ENCODE peak calls at places on chromosomes 7 and 10, in five cellular contexts. K is IMR-90, B is mesendoderm, M is H9, C is trophoblast cell. X is an unnamed sample.

GRCh38 chr10:92690211-92691041 is 671 bp downstream of the HHEX start:
- DNase-seq in K (peak; percentile 69), B (peak; percentile 51), M (peak; percentile 44), C (peak; percentile 24), X (peak; percentile 29)

GRCh38 chr7:24911213-24911603 is 68.8 kb downstream of the OSBPL3 start:
- DNase-seq in K (no peak), B (no peak), M (no peak), C (no peak), X (no peak)

GRCh38 chr10:133264455-133264854 is 12.2 kb downstream of the ADAM8 start:
- DNase-seq in K (no peak), B (no peak), M (no peak), C (no peak), X (no peak)

GRCh38 chr10:44917848-44918247 is 6.7 kb downstream of the TMEM72 start:
- DNase-seq in K (no peak), B (no peak), M (no peak), C (no peak), X (no peak)

GRCh38 chr10:89518876-89519842 is 16.2 kb downstream of the SLC16A12 start:
- DNase-seq in K (peak; percentile 46), B (no peak), M (no peak), C (no peak), X (no peak)

GRCh38 chr10:114043532-114044250 is at the start of gene ADRB1:
- DNase-seq in K (peak; percentile 5), B (peak; percentile 61), M (peak; percentile 92), C (no peak), X (peak; percentile 56)

GRCh38 chr7:41984888-41985287 is 252.1 kb downstream of the GLI3 start:
- DNase-seq in K (peak; percentile 79), B (no peak), M (no peak), C (no peak), X (no peak)

GRCh38 chr10:52568309-52568708 is 204.3 kb downstream of the MBL2 start:
- DNase-seq in K (peak; percentile 37), B (no peak), M (no peak), C (no peak), X (no peak)

GRCh38 chr7:111401516-111401915 is 160.8 kb downstream of the IMMP2L start:
- DNase-seq in K (peak; percentile 55), B (no peak), M (no peak), C (no peak), X (no peak)

GRCh38 chr7:4156190-4156589 is 525.9 kb upstream of the FOXK1 start:
- DNase-seq in K (no peak), B (no peak), M (no peak), C (no peak), X (no peak)

GRCh38 chr7:74344128-74344496 is 54.9 kb downstream of the CLIP2 start:
- DNase-seq in K (peak; percentile 47), B (no peak), M (no peak), C (no peak), X (no peak)

DNA sequence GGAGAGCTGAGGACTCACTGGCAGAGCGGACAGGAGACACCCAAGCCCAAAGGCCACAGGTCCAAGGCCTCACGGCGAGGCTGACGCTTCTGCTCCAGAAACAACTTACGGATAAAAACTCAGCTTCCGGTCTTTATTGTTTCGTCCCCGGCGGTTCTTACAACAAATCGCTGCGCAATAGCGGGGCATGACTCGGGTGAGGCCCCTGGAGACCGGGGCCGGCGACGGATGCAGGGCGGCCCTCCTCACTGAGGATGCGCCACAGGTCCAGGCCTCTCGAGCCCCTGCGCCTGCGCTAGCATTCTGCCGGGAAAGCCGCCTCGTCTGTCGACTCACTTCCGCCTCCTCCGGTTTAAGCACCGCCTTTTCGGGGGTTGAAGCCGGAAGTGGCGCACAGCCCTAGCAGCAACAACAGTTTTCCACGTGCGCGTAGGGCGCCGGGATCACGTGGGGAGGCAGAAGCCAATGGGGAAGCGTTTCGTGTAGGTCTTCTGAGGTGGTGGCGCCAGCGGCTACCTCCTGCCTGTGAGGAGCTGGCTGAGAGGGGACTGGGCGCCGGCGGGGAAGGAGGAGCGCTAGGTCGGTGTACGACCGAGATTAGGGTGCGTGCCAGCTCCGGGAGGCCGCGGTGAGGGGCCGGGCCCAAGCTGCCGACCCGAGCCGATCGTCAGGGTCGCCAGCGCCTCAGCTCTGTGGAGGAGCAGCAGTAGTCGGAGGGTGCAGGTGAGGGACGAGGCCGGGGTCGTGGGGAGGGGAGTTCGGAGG is at the start of the genes DNAJB9 and THAP5:
- DNase-seq in K (peak; percentile 99), B (peak; percentile 100), M (peak; percentile 99), C (peak; percentile 100), X (peak; percentile 98)
- H3K23ac ChIP-seq in K (peak within 1 kb of the TSS; percentile 91), B (peak within 1 kb of the TSS; percentile 99), M (no peak within 1 kb of the TSS), C (no peak within 1 kb of the TSS), X (peak within 1 kb of the TSS; percentile 98)

GRCh38 chr7:2646336-2646679 is 14.5 kb downstream of the TTYH3 start:
- DNase-seq in K (no peak), B (no peak), M (no peak), C (no peak), X (no peak)

GRCh38 chr7:2645274-2645868 is 13.6 kb downstream of the TTYH3 start:
- DNase-seq in K (no peak), B (peak; percentile 86), M (peak; percentile 67), C (no peak), X (no peak)

GRCh38 chr7:2644514-2645273 is 12.9 kb downstream of the TTYH3 start:
- DNase-seq in K (no peak), B (no peak), M (no peak), C (no peak), X (no peak)

GRCh38 chr7:2647594-2648172 is 15.9 kb downstream of the TTYH3 start:
- DNase-seq in K (no peak), B (no peak), M (no peak), C (no peak), X (no peak)

DNA sequence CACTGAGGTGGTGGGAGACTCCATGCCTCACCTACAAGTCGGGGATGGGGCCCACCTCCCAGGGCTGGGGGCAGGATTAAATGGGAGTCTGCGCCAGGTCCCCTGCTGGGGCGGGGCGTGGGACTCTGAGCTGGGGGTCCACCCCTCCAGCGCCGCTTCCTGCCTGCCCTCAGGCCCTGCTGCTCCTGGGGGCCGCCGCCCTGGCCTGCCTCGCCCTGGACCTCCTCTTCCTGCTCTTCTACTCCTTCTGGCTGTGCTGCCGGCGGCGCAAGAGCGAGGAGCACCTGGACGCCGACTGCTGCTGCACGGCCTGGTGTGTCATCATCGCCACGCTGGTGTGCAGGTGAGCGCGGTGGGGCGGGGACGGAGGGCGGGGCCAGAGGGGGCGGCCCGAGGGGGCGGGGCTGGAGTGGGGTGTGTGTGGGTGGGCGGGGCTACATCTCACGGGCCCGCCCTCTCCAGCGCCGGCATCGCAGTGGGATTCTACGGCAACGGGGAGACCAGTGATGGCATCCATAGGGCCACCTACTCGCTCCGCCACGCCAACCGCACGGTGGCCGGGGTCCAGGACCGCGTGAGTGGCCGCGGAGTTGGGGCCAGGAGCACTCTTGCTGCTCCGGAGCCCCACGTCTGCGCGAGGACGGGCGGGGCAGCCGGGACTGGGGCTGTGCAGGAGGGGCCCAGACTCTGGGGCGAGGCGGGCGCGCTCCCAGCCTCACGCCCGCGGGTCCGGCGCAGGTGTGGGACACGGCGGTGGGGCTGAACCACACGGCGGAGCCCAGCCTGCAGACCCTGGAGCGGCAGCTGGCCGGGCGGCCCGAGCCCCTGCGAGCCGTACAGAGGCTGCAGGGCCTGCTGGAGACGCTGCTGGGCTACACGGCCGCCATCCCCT is 15.1 kb downstream of the TTYH3 start:
- DNase-seq in K (no peak), B (peak; percentile 72), M (peak; percentile 95), C (peak; percentile 84), X (no peak)
- H4K8ac ChIP-seq in K (no peak overlapping the region), B (no peak overlapping the region), M (no peak overlapping the region), C (peak overlapping the region; percentile 22), X (no peak overlapping the region)

GRCh38 chr7:148699024-148699771 is 495 bp downstream of the CUL1 start:
- DNase-seq in K (peak; percentile 45), B (peak; percentile 72), M (peak; percentile 50), C (peak; percentile 82), X (peak; percentile 24)

GRCh38 chr7:148697256-148697841 is 1.4 kb upstream of the CUL1 start:
- DNase-seq in K (peak; percentile 63), B (no peak), M (no peak), C (no peak), X (no peak)

GRCh38 chr7:148699772-148700629 is 1.3 kb downstream of the CUL1 start:
- DNase-seq in K (peak; percentile 39), B (peak; percentile 69), M (no peak), C (no peak), X (peak; percentile 62)

GRCh38 chr7:148697950-148698396 is 730 bp upstream of the CUL1 start:
- DNase-seq in K (peak; percentile 23), B (peak; percentile 48), M (no peak), C (no peak), X (no peak)

DNA sequence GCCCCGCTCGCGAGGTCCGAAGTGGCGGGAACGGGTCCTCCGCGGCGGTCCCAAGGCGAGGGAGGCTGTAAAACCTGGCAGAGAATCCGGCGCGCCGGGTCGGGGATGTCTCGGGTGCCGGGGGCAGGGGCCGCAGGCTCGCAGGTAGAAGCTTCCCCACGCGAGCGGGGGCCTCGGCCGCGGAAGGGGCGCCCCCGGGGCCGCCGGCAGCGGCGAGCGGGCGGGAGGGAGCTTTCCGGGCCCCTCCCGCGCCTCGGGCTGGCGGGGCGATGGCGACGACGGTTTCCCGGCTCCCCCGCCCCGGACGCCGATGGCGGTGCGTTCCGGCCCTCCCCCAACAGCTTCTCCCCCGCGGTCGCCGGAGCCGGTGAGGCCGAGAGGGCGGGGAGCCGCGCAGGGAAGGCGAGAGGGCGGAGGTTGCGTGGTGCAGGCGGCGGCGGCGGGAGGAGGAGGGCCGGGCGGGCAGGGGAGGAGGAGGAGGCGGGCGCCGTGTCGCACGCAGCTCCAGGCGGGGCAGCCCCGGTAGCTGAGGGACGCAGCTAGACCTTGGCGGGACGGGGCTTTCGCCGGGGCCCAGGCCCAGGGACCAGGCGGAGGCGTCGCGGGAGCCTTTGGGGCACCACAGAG is at the start of gene CUL1:
- DNase-seq in K (peak; percentile 52), B (peak; percentile 75), M (peak; percentile 65), C (peak; percentile 68), X (peak; percentile 74)
- H3K23ac ChIP-seq in K (peak within 1 kb of the TSS; percentile 87), B (peak within 1 kb of the TSS; percentile 24), M (no peak within 1 kb of the TSS), C (no peak within 1 kb of the TSS), X (peak within 1 kb of the TSS; percentile 94)

GRCh38 chr10:80411681-80412230 is 3.4 kb downstream of the PRXL2A start:
- DNase-seq in K (no peak), B (no peak), M (no peak), C (no peak), X (no peak)
- H4K8ac ChIP-seq in K (no peak overlapping the region), B (no peak overlapping the region), M (no peak overlapping the region), C (no peak overlapping the region), X (no peak overlapping the region)

GRCh38 chr7:103981003-103981423 is 8.4 kb downstream of the RELN start:
- DNase-seq in K (no peak), B (peak; percentile 11), M (no peak), C (no peak), X (no peak)
- H3K23ac ChIP-seq in K (no peak overlapping the region), B (no peak overlapping the region), M (no peak overlapping the region), C (no peak overlapping the region), X (no peak overlapping the region)

DNA sequence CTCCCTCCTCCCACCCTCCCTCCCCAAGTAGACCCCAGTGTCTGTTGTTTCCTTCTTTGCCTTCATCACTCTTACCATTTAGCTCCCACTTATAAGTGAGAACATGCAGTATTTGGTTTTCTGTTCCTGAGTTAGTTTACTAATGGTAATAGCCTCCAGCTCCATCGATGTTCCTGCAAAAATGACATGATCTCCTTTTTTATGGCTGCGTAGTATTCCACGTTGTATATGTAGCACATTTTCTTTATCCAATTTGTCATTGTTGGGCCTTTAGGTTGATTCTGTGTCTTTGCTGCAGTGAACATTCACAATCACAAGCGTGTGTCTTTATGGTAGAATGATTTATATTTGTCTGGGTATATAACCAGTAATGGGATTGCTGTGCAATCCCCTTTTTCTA is 51.8 kb upstream of the ARHGAP12 start:
- DNase-seq in K (no peak), B (no peak), M (no peak), C (no peak), X (no peak)
- H4K8ac ChIP-seq in K (no peak overlapping the region), B (no peak overlapping the region), M (no peak overlapping the region), C (no peak overlapping the region), X (no peak overlapping the region)

GRCh38 chr7:39260279-39260844 is 282.7 kb downstream of the POU6F2 start:
- DNase-seq in K (no peak), B (peak; percentile 11), M (no peak), C (no peak), X (no peak)
- H3K23ac ChIP-seq in K (no peak overlapping the region), B (no peak overlapping the region), M (no peak overlapping the region), C (peak overlapping the region; percentile 29), X (no peak overlapping the region)

X was measured in neuronal stem cell.